ENCODE peak calls at places on chromosome 1, in six cellular contexts. Z, K, B, Y, H and W are unnamed samples.

GRCh38 chr1:31931241-31932225 is 6.6 kb downstream of the PTP4A2 start:
- DNase-seq in Z (no peak), K (no peak), B (no peak), Y (peak), H (no peak), W (no peak)

GRCh38 chr1:172144445-172145060 is 275.9 kb upstream of the C1orf105 start:
- DNase-seq in Z (no peak), K (no peak), B (peak), Y (peak), H (no peak), W (peak)

GRCh38 chr1:180927348-180927747 is 14.7 kb downstream of the KIAA1614 start:
- DNase-seq in Z (no peak), K (no peak), B (no peak), Y (no peak), H (no peak), W (no peak)

GRCh38 chr1:66542811-66543767 is 9.1 kb downstream of the SGIP1 start:
- DNase-seq in Z (no peak), K (peak), B (peak), Y (peak), H (no peak), W (peak)

GRCh38 chr1:153592706-153593105 is 20.2 kb downstream of the S100A16 start:
- DNase-seq in Z (no peak), K (no peak), B (no peak), Y (no peak), H (no peak), W (no peak)

GRCh38 chr1:10064416-10065343 is 31.9 kb downstream of the UBE4B start:
- DNase-seq in Z (no peak), K (no peak), B (no peak), Y (no peak), H (no peak), W (no peak)

GRCh38 chr1:89556716-89557442 is 32.2 kb downstream of the LRRC8B start:
- DNase-seq in Z (no peak), K (no peak), B (no peak), Y (no peak), H (no peak), W (no peak)

GRCh38 chr1:174998569-174999215 is 1.1 kb upstream of the CACYBP start:
- DNase-seq in Z (peak), K (peak), B (no peak), Y (peak), H (peak), W (peak)

GRCh38 chr1:179053486-179053885 is 27.8 kb downstream of the FAM20B start:
- DNase-seq in Z (no peak), K (no peak), B (no peak), Y (no peak), H (no peak), W (no peak)

GRCh38 chr1:220300442-220301121 is 28.3 kb upstream of the RAB3GAP2 start:
- DNase-seq in Z (no peak), K (peak), B (peak), Y (peak), H (no peak), W (peak)

GRCh38 chr1:211653907-211654553 is 21.4 kb downstream of the NEK2 start:
- DNase-seq in Z (no peak), K (no peak), B (no peak), Y (peak), H (no peak), W (no peak)

GRCh38 chr1:229828461-229828860 is 202.4 kb downstream of the URB2 start:
- DNase-seq in Z (no peak), K (no peak), B (no peak), Y (no peak), H (no peak), W (no peak)

GRCh38 chr1:228691926-228692325 is 43.4 kb upstream of the RHOU start:
- DNase-seq in Z (no peak), K (peak), B (no peak), Y (peak), H (no peak), W (peak)

GRCh38 chr1:171794085-171794484 is 12.6 kb downstream of the METTL13 start:
- DNase-seq in Z (no peak), K (no peak), B (peak), Y (peak), H (no peak), W (peak)

GRCh38 chr1:22245100-22245650 is 102.3 kb upstream of the WNT4 start:
- DNase-seq in Z (no peak), K (no peak), B (no peak), Y (no peak), H (no peak), W (no peak)

GRCh38 chr1:15272009-15272781 is 25.2 kb downstream of the FHAD1 start:
- DNase-seq in Z (no peak), K (peak), B (peak), Y (peak), H (peak), W (peak)

GRCh38 chr1:30798389-30798951 is 40.9 kb upstream of the LAPTM5 start:
- DNase-seq in Z (no peak), K (no peak), B (no peak), Y (no peak), H (no peak), W (no peak)

GRCh38 chr1:172814428-172814827 is 155.5 kb downstream of the FASLG start:
- DNase-seq in Z (no peak), K (no peak), B (no peak), Y (no peak), H (no peak), W (no peak)